ENCODE peak calls at places on chromosomes 12 and 14, in eight cellular contexts. K is activated T-cell treated with anti-CD3 and anti-CD28 coated beads for 24 hours; E is stimulated activated CD8-positive, alpha-beta memory T cell treated with anti-CD3 and anti-CD28 coated beads, Interleukin-15, amount 100 ng/mL, for 1 hour; C is fibroblast of the conjunctiva; N is CD8-positive, alpha-beta T cell; Z is dermis microvascular lymphatic vessel endothelial cell; R is fibroblast of mammary gland; M is EL. T is an unnamed sample.

GRCh38 chr12:107356266-107356936 is 263.1 kb upstream of the CRY1 start:
- DNase-seq in K (no peak), E (no peak), C (peak; percentile 14), N (no peak), Z (no peak), R (peak; percentile 84), M (peak; percentile 76), T (peak; percentile 92)

GRCh38 chr12:692274-692673 is 29.0 kb upstream of the NINJ2 start:
- DNase-seq in K (no peak), E (no peak), C (no peak), N (no peak), Z (no peak), R (no peak), M (no peak), T (no peak)

GRCh38 chr14:25010471-25010870 is 39.5 kb downstream of the STXBP6 start:
- DNase-seq in K (no peak), E (no peak), C (no peak), N (no peak), Z (no peak), R (no peak), M (peak; percentile 73), T (peak; percentile 20)

GRCh38 chr12:138898-139534 is 72.4 kb downstream of the IQSEC3 start:
- DNase-seq in K (no peak), E (no peak), C (no peak), N (no peak), Z (no peak), R (peak; percentile 23), M (peak; percentile 14), T (peak; percentile 26)

GRCh38 chr14:46054526-46054925 is 597.1 kb downstream of the RPL10L start:
- DNase-seq in K (no peak), E (no peak), C (peak; percentile 22), N (no peak), Z (no peak), R (peak; percentile 87), M (peak; percentile 93), T (peak; percentile 93)

GRCh38 chr12:45183263-45183662 is 32.6 kb upstream of the ANO6 start:
- DNase-seq in K (no peak), E (no peak), C (no peak), N (no peak), Z (peak; percentile 26), R (peak; percentile 36), M (no peak), T (peak; percentile 50)

GRCh38 chr14:36661506-36662257 is at the start of gene PAX9:
- DNase-seq in K (peak; percentile 32), E (no peak), C (peak; percentile 46), N (no peak), Z (peak; percentile 61), R (peak; percentile 66), M (peak; percentile 59), T (peak; percentile 42)

GRCh38 chr14:97432586-97432985 is 635.4 kb downstream of the VRK1 start:
- DNase-seq in K (no peak), E (no peak), C (no peak), N (no peak), Z (no peak), R (no peak), M (no peak), T (no peak)

GRCh38 chr12:16950041-16950677 is 344.2 kb upstream of the LMO3 start:
- DNase-seq in K (no peak), E (no peak), C (no peak), N (no peak), Z (no peak), R (no peak), M (no peak), T (no peak)

GRCh38 chr12:103310871-103311270 is 184.9 kb downstream of the C12orf42 start:
- DNase-seq in K (no peak), E (no peak), C (no peak), N (no peak), Z (no peak), R (no peak), M (no peak), T (no peak)

GRCh38 chr12:131543040-131543439 is 167.8 kb upstream of the SFSWAP start:
- DNase-seq in K (no peak), E (no peak), C (no peak), N (no peak), Z (no peak), R (no peak), M (no peak), T (no peak)

GRCh38 chr12:91743727-91744126 is 401.9 kb downstream of the BTG1 start:
- DNase-seq in K (no peak), E (no peak), C (no peak), N (no peak), Z (no peak), R (no peak), M (no peak), T (no peak)

GRCh38 chr14:100400115-100400514 is 77.0 kb downstream of the SLC25A47 start:
- DNase-seq in K (no peak), E (no peak), C (no peak), N (no peak), Z (no peak), R (no peak), M (no peak), T (no peak)